ENCODE peak calls at places on chromosomes 13 and 19, in five cellular contexts. M is kidney tubule cell, F is iPS DF 19.7, W is cardiac fibroblast, L is skeletal muscle cell. G is an unnamed sample.

GRCh38 chr13:32354040-32354439 is 38.7 kb downstream of the BRCA2 start:
- DNase-seq in F (no peak), W (no peak), L (no peak), M (no peak), G (no peak)

GRCh38 chr13:51451134-51451466 is 1.7 kb downstream of the INTS6 start:
- DNase-seq in L (no peak), F (no peak), W (no peak), M (no peak), G (no peak)

GRCh38 chr13:24719139-24719538 is 38.9 kb downstream of the ATP12A start:
- DNase-seq in F (no peak), M (no peak), W (no peak), L (no peak), G (no peak)

GRCh38 chr13:48533207-48533499 is 273 bp upstream of the RCBTB2 start:
- DNase-seq in F (no peak), W (no peak), L (no peak), M (no peak), G (no peak)

GRCh38 chr13:59303433-59303832 is 860.3 kb downstream of the DIAPH3 start:
- DNase-seq in L (no peak), M (no peak), F (no peak), W (no peak), G (no peak)

GRCh38 chr13:99926014-99926731 is 45.4 kb downstream of the ZIC5 start:
- DNase-seq in W (no peak), L (no peak), F (no peak), M (peak; percentile 70), G (no peak)

GRCh38 chr13:60163525-60164471 is at the start of gene DIAPH3:
- DNase-seq in L (peak; percentile 80), M (peak; percentile 97), W (peak; percentile 97), F (peak; percentile 83), G (peak; percentile 95)

GRCh38 chr13:26589754-26590153 is 32.3 kb downstream of the WASF3 start:
- DNase-seq in F (no peak), L (peak; percentile 39), W (peak; percentile 40), M (peak; percentile 30), G (no peak)

GRCh38 chr13:29886446-29886845 is 36.0 kb upstream of the UBL3 start:
- DNase-seq in F (no peak), M (no peak), L (no peak), W (no peak), G (no peak)

GRCh38 chr13:65292488-65292901 is 1937.6 kb downstream of the PCDH9 start:
- DNase-seq in W (peak; percentile 76), F (no peak), M (no peak), L (peak; percentile 47), G (no peak)

GRCh38 chr13:48349525-48349924 is 46.0 kb downstream of the RB1 start:
- DNase-seq in L (no peak), W (no peak), F (no peak), M (no peak), G (no peak)

GRCh38 chr19:4284974-4285373 is 5.9 kb downstream of the SHD start:
- DNase-seq in F (no peak), L (no peak), W (no peak), M (no peak), G (no peak)

GRCh38 chr13:113582841-113583631 is 1.5 kb upstream of the TFDP1 start:
- DNase-seq in M (no peak), L (no peak), W (no peak), F (no peak), G (no peak)

GRCh38 chr19:34851277-34851804 is 75.4 kb upstream of the ZNF30 start:
- DNase-seq in W (no peak), L (no peak), F (no peak), M (no peak), G (no peak)

GRCh38 chr13:43301341-43301969 is 278.1 kb downstream of the DNAJC15 start:
- DNase-seq in M (no peak), F (no peak), L (no peak), W (no peak), G (peak; percentile 43)

GRCh38 chr13:28049880-28050871 is 50.2 kb downstream of the FLT3 start:
- DNase-seq in L (no peak), F (peak; percentile 38), M (no peak), W (no peak), G (no peak)

GRCh38 chr13:44196186-44196751 is 177.4 kb upstream of the SERP2 start:
- DNase-seq in W (no peak), M (no peak), L (no peak), F (no peak), G (no peak)

GRCh38 chr13:24178847-24179845 is 18.6 kb downstream of the SPATA13 start:
- DNase-seq in M (peak; percentile 38), W (no peak), F (no peak), L (no peak), G (peak; percentile 67)

GRCh38 chr13:112442483-112443090 is 66.4 kb downstream of the SPACA7 start:
- DNase-seq in F (no peak), M (no peak), L (no peak), W (no peak), G (no peak)

GRCh38 chr13:76630629-76631028 is 255.6 kb downstream of the KCTD12 start:
- DNase-seq in F (no peak), M (no peak), W (no peak), L (no peak), G (no peak)

GRCh38 chr13:93435651-93436050 is 209.0 kb downstream of the GPC6 start:
- DNase-seq in F (no peak), M (no peak), W (no peak), L (no peak), G (no peak)

GRCh38 chr13:97215325-97215724 is 6.8 kb upstream of the MBNL2 start:
- DNase-seq in W (no peak), F (no peak), L (no peak), M (no peak), G (no peak)

GRCh38 chr19:10603873-10604459 is 16.9 kb upstream of the AP1M2 start:
- DNase-seq in W (peak; percentile 20), L (no peak), M (no peak), F (no peak), G (no peak)

GRCh38 chr13:111448504-111448903 is 128.1 kb downstream of the TEX29 start:
- DNase-seq in F (no peak), M (no peak), W (no peak), L (no peak), G (no peak)